ENCODE peak calls at places on chromosome X, in nine cellular contexts. K is stomach, E is ovary, D is tibial nerve, J is sigmoid colon, H is K562, T is GM12878, V is upper lobe of left lung, P is A549. A is an unnamed sample.

GRCh38 chrX:120514236-120514635 is 45.1 kb upstream of the LAMP2 start:
- DNase-seq in K (no peak), E (no peak), D (no peak), J (no peak), H (peak; percentile 23), T (no peak), V (no peak), P (peak; percentile 33), A (no peak)

GRCh38 chrX:40996886-40997530 is 88.2 kb upstream of the USP9X start:
- DNase-seq in K (no peak), E (no peak), D (no peak), J (no peak), H (peak; percentile 62), T (no peak), V (no peak), P (peak; percentile 78), A (no peak)

GRCh38 chrX:47540754-47541538 is 20.1 kb upstream of the ARAF start:
- DNase-seq in K (peak; percentile 69), E (peak; percentile 76), D (peak; percentile 48), J (peak; percentile 93), H (peak; percentile 90), T (no peak), V (no peak), P (peak; percentile 91), A (peak; percentile 77)

GRCh38 chrX:49186125-49187027 is at the start of gene PRICKLE3:
- DNase-seq in K (peak; percentile 86), E (peak; percentile 84), D (peak; percentile 72), J (peak; percentile 92), H (peak; percentile 77), T (no peak), V (peak; percentile 95), P (peak; percentile 84), A (peak; percentile 88)

GRCh38 chrX:153642655-153643430 is 4.2 kb upstream of the DUSP9 start:
- DNase-seq in K (no peak), E (no peak), D (no peak), J (no peak), H (no peak), T (no peak), V (no peak), P (no peak), A (no peak)

GRCh38 chrX:107654778-107655761 is 26.8 kb downstream of the PRPS1 start:
- DNase-seq in K (peak; percentile 61), E (peak; percentile 68), D (no peak), J (peak; percentile 88), H (peak; percentile 57), T (no peak), V (peak; percentile 41), P (peak; percentile 59), A (peak; percentile 59)

GRCh38 chrX:73481521-73481920 is 34.7 kb downstream of the CDX4 start:
- DNase-seq in K (no peak), E (no peak), D (no peak), J (no peak), H (no peak), T (no peak), V (no peak), P (no peak), A (no peak)

GRCh38 chrX:111052478-111052877 is 43.5 kb upstream of the PAK3 start:
- DNase-seq in K (no peak), E (no peak), D (no peak), J (no peak), H (no peak), T (no peak), V (no peak), P (no peak), A (no peak)

GRCh38 chrX:68669872-68670271 is 22.4 kb downstream of the STARD8 start:
- DNase-seq in K (no peak), E (no peak), D (no peak), J (no peak), H (no peak), T (no peak), V (no peak), P (no peak), A (no peak)

DNA sequence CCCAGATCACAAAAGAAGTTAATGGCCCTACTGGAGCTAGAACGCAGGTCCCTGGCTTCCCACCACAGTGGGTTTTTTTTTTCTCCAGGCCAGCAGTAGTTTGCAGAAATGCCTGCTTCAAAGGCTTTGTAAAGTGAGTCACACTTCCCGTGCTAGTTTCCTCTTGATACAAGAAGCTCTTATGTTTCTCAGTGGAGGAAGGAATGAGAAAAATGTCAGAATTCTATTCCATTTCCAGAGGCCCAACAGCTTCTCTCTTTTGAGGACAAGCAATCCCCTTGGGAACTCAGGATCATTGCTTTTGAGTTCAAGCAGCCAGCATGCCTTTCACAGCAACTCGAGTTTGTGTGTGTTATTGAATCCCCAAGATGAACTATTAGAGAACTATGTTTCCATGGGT is 134.3 kb downstream of the GUCY2F start:
- DNase-seq in K (no peak), E (no peak), D (no peak), J (no peak), H (no peak), T (no peak), V (no peak), P (no peak), A (no peak)
- TF ChIP-seq EP300 in K (no peak), E (no peak), D (no peak), J (no peak), H (no peak), T (no peak), V (no peak), P (no peak), A (no peak)

GRCh38 chrX:18949902-18950301 is 34.0 kb downstream of the PHKA2 start:
- DNase-seq in K (no peak), E (no peak), D (no peak), J (no peak), H (no peak), T (no peak), V (no peak), P (no peak), A (no peak)

GRCh38 chrX:18941896-18942295 is 42.0 kb downstream of the PHKA2 start:
- DNase-seq in K (no peak), E (no peak), D (no peak), J (no peak), H (no peak), T (no peak), V (no peak), P (no peak), A (no peak)

GRCh38 chrX:18944482-18944881 is 39.4 kb downstream of the PHKA2 start:
- DNase-seq in K (no peak), E (no peak), D (no peak), J (no peak), H (no peak), T (no peak), V (no peak), P (no peak), A (no peak)

GRCh38 chrX:18945488-18945887 is 38.4 kb downstream of the PHKA2 start:
- DNase-seq in K (no peak), E (no peak), D (no peak), J (no peak), H (no peak), T (no peak), V (no peak), P (no peak), A (no peak)

DNA sequence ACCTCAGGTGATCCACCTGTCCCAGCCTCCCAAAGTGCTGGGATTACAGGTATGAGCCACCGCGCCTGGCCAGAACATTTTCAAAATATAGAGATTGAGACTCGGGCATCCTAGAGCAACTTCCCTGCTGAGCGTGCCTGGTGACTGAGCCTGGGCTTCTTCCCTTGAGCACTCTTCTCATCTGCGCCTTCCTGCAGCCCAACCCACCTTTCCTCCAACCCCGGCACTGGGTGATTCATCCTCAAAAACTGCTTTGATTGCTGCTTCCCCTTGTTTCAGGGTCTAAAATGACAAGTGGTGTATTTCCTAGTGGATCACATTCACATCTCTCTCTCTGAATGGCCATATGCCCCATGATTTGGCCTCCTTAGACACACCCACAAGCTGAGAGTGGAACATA is 37.8 kb downstream of the PHKA2 start:
- DNase-seq in K (no peak), E (no peak), D (no peak), J (no peak), H (no peak), T (no peak), V (no peak), P (no peak), A (no peak)
- H3K27ac ChIP-seq in K (no peak overlapping the region), E (no peak overlapping the region), D (no peak overlapping the region), J (no peak overlapping the region), H (no peak overlapping the region), T (no peak overlapping the region), V (no peak overlapping the region), P (no peak overlapping the region), A (no peak overlapping the region)

GRCh38 chrX:54564942-54565341 is 34.9 kb downstream of the GNL3L start:
- DNase-seq in K (no peak), E (no peak), D (no peak), J (no peak), H (no peak), T (no peak), V (no peak), P (no peak), A (no peak)
- TF ChIP-seq EP300 in K (no peak), E (no peak), D (no peak), J (no peak), H (no peak), T (no peak), V (no peak), P (no peak), A (no peak)

GRCh38 chrX:56564182-56564885 is 907 bp downstream of the UBQLN2 start:
- DNase-seq in K (no peak), E (peak; percentile 27), D (no peak), J (no peak), H (peak; percentile 16), T (no peak), V (no peak), P (peak; percentile 18), A (peak; percentile 11)

GRCh38 chrX:56572975-56573374 is 9.5 kb downstream of the UBQLN2 start:
- DNase-seq in K (no peak), E (no peak), D (no peak), J (no peak), H (no peak), T (no peak), V (no peak), P (no peak), A (no peak)

GRCh38 chrX:56564921-56565861 is 1.8 kb downstream of the UBQLN2 start:
- DNase-seq in K (no peak), E (no peak), D (no peak), J (no peak), H (peak; percentile 4), T (no peak), V (peak; percentile 9), P (peak; percentile 2), A (no peak)

GRCh38 chrX:56574861-56575260 is 11.4 kb downstream of the UBQLN2 start:
- DNase-seq in K (no peak), E (no peak), D (no peak), J (no peak), H (no peak), T (no peak), V (no peak), P (no peak), A (no peak)

DNA sequence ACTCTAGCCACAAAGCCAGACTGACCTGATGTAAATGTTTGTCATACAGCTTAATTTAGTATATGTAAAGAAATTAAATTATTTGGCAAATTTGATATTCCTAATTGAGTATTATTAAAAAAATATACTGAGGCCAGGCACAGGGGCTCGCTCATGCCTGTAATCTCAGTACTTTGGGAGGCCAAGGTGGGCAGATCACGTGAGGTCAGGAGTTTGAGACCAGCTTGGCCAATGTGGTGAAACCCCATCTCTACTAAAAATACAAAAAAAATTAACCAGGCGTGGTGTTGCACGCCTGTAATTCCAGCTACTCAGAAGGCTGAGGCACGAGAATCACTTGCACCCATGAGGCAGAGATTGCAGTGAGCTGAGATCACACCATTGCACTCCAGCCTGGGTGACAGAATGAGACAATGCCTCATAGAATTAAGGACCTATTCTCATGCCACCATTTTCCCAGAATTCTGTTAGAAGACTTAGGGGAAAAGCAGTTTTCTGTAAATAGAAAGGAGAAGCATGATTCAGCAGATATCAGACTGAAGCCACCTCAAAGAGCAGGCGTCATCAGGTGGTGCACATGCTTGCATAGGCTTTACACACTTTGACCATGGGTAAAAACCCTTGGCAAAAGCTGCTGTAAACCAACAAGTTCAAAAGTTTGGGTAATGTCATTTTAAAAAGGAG is 6.1 kb downstream of the UBQLN2 start:
- DNase-seq in K (no peak), E (no peak), D (no peak), J (no peak), H (peak; percentile 12), T (no peak), V (no peak), P (no peak), A (no peak)
- H3K27ac ChIP-seq in K (no peak overlapping the region), E (no peak overlapping the region), D (peak overlapping the region; percentile 74), J (no peak overlapping the region), H (no peak overlapping the region), T (peak overlapping the region; percentile 24), V (no peak overlapping the region), P (peak overlapping the region; percentile 48), A (no peak overlapping the region)

A was measured in transverse colon.